ENCODE peak calls at places on chromosomes 13 and 19, in seven cellular contexts. One of them, this sample, is unnamed. For H3K27me3 and H3K4me1, the result is how much of the 10 kb centered on the place peaks cover.

GRCh38 chr13:98979012-98979411 is 1.1 kb upstream of the DOCK9 start:
- DNase-seq in aorta: no peak
- DNase-seq in H1: no peak
- DNase-seq in CD8-positive, alpha-beta T cell: no peak
- DNase-seq in CD4-positive, CD25-positive, alpha-beta regulatory T cell: no peak
- DNase-seq in endodermal cell: no peak
- DNase-seq in ascending aorta: no peak
- DNase-seq in this sample: no peak

GRCh38 chr13:99075268-99076191 is 97.7 kb upstream of the DOCK9 start:
- DNase-seq in aorta: no peak
- DNase-seq in H1: no peak
- DNase-seq in CD8-positive, alpha-beta T cell: no peak
- DNase-seq in CD4-positive, CD25-positive, alpha-beta regulatory T cell: peak
- DNase-seq in endodermal cell: no peak
- DNase-seq in ascending aorta: no peak
- DNase-seq in this sample: no peak

GRCh38 chr19:47430041-47430802 is 10.9 kb upstream of the MEIS3 start:
- DNase-seq in aorta: no peak
- DNase-seq in H1: peak
- DNase-seq in CD8-positive, alpha-beta T cell: no peak
- DNase-seq in CD4-positive, CD25-positive, alpha-beta regulatory T cell: no peak
- DNase-seq in endodermal cell: peak
- DNase-seq in ascending aorta: no peak
- DNase-seq in this sample: peak

GRCh38 chr19:48296963-48297734 is 27.3 kb downstream of the ZNF114 start:
- DNase-seq in aorta: no peak
- DNase-seq in H1: peak
- DNase-seq in CD8-positive, alpha-beta T cell: no peak
- DNase-seq in CD4-positive, CD25-positive, alpha-beta regulatory T cell: no peak
- DNase-seq in endodermal cell: peak
- DNase-seq in ascending aorta: no peak
- DNase-seq in this sample: no peak

GRCh38 chr19:35903550-35904179 is 1.3 kb downstream of the HCST start:
- DNase-seq in aorta: peak
- DNase-seq in H1: peak
- DNase-seq in CD8-positive, alpha-beta T cell: peak
- DNase-seq in CD4-positive, CD25-positive, alpha-beta regulatory T cell: peak
- DNase-seq in endodermal cell: peak
- DNase-seq in ascending aorta: peak
- DNase-seq in this sample: peak

GRCh38 chr13:52454459-52454824 is 836 bp upstream of the CKAP2 start:
- DNase-seq in aorta: no peak
- DNase-seq in H1: no peak
- DNase-seq in CD8-positive, alpha-beta T cell: no peak
- DNase-seq in CD4-positive, CD25-positive, alpha-beta regulatory T cell: no peak
- DNase-seq in endodermal cell: peak
- DNase-seq in ascending aorta: no peak
- DNase-seq in this sample: no peak

GRCh38 chr13:101556676-101557121 is 104.2 kb downstream of the ITGBL1 start:
- DNase-seq in aorta: no peak
- DNase-seq in H1: no peak
- DNase-seq in CD8-positive, alpha-beta T cell: no peak
- DNase-seq in CD4-positive, CD25-positive, alpha-beta regulatory T cell: no peak
- DNase-seq in endodermal cell: no peak
- DNase-seq in ascending aorta: no peak
- DNase-seq in this sample: no peak

GRCh38 chr19:41521860-41522555 is 54.0 kb upstream of the CEACAM21 start:
- DNase-seq in aorta: peak
- DNase-seq in H1: peak
- DNase-seq in CD8-positive, alpha-beta T cell: peak
- DNase-seq in CD4-positive, CD25-positive, alpha-beta regulatory T cell: peak
- DNase-seq in endodermal cell: peak
- DNase-seq in ascending aorta: no peak
- DNase-seq in this sample: peak

GRCh38 chr13:110124201-110124600 is 182.8 kb downstream of the COL4A1 start:
- DNase-seq in aorta: no peak
- DNase-seq in H1: no peak
- DNase-seq in CD8-positive, alpha-beta T cell: no peak
- DNase-seq in CD4-positive, CD25-positive, alpha-beta regulatory T cell: no peak
- DNase-seq in endodermal cell: no peak
- DNase-seq in ascending aorta: no peak
- DNase-seq in this sample: no peak

GRCh38 chr13:110125613-110126272 is 181.2 kb downstream of the COL4A1 start:
- DNase-seq in aorta: no peak
- DNase-seq in H1: no peak
- DNase-seq in CD8-positive, alpha-beta T cell: no peak
- DNase-seq in CD4-positive, CD25-positive, alpha-beta regulatory T cell: no peak
- DNase-seq in endodermal cell: no peak
- DNase-seq in ascending aorta: no peak
- DNase-seq in this sample: no peak

GRCh38 chr13:110121312-110122083 is 185.5 kb downstream of the COL4A1 start:
- DNase-seq in aorta: no peak
- DNase-seq in H1: peak
- DNase-seq in CD8-positive, alpha-beta T cell: no peak
- DNase-seq in CD4-positive, CD25-positive, alpha-beta regulatory T cell: no peak
- DNase-seq in endodermal cell: peak
- DNase-seq in ascending aorta: no peak
- DNase-seq in this sample: no peak

GRCh38 chr13:110125157-110125556 is 181.8 kb downstream of the COL4A1 start:
- DNase-seq in aorta: no peak
- DNase-seq in H1: no peak
- DNase-seq in CD8-positive, alpha-beta T cell: no peak
- DNase-seq in CD4-positive, CD25-positive, alpha-beta regulatory T cell: no peak
- DNase-seq in endodermal cell: no peak
- DNase-seq in ascending aorta: no peak
- DNase-seq in this sample: no peak

DNA sequence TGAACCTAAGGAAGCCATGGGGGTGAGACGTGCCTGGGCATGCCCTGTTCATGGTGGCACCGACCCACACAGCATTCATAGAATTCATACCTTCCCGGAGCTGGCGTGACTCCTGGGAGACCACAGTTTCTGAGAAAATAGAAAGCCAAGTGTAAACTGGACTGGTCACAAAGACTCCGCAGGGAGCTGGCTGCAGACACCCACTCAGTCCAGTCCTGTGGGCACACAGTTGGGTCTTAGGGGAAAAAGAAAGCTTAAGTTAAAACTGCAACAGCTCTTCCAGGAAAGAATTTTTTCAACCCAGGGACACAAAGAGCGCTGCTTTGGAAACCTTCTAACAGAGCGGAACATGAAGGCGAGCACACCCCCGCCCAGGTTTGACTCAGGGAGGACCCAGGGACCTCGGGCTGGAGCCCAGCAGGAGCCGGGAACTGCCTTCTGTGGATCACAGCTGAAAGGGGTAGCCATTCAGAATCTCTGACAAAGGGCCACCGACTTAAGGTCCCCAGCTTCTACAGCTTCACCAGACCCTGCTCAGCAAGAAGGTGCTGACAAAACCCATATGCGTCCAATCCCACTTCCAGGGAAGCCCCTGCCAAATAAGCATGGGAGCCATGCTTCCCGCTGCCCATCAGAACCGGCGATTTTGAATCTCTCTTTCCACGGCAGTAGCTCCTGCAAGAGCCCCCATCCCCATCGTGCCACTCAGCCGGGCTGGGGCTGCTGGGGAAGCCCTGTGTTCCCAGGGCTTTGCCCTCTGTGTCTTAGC is 183.7 kb downstream of the COL4A1 start:
- DNase-seq in aorta: no peak
- DNase-seq in H1: no peak
- DNase-seq in CD8-positive, alpha-beta T cell: no peak
- DNase-seq in CD4-positive, CD25-positive, alpha-beta regulatory T cell: no peak
- DNase-seq in endodermal cell: peak
- DNase-seq in ascending aorta: no peak
- DNase-seq in this sample: no peak
- H3K27me3 ChIP-seq in aorta: under half
- H3K27me3 ChIP-seq in H1: under half
- H3K27me3 ChIP-seq in CD8-positive, alpha-beta T cell: under half
- H3K27me3 ChIP-seq in CD4-positive, CD25-positive, alpha-beta regulatory T cell: under half
- H3K27me3 ChIP-seq in endodermal cell: under half
- H3K27me3 ChIP-seq in ascending aorta: under half
- H3K27me3 ChIP-seq in this sample: under half

GRCh38 chr19:14768001-14768400 is 10.4 kb downstream of the ADGRE2 start:
- DNase-seq in aorta: peak
- DNase-seq in H1: no peak
- DNase-seq in CD8-positive, alpha-beta T cell: no peak
- DNase-seq in CD4-positive, CD25-positive, alpha-beta regulatory T cell: no peak
- DNase-seq in endodermal cell: no peak
- DNase-seq in ascending aorta: no peak
- DNase-seq in this sample: no peak
- H3K4me1 ChIP-seq in aorta: under half
- H3K4me1 ChIP-seq in H1: under half
- H3K4me1 ChIP-seq in CD8-positive, alpha-beta T cell: under half
- H3K4me1 ChIP-seq in CD4-positive, CD25-positive, alpha-beta regulatory T cell: under half
- H3K4me1 ChIP-seq in endodermal cell: under half
- H3K4me1 ChIP-seq in ascending aorta: under half
- H3K4me1 ChIP-seq in this sample: under half

DNA sequence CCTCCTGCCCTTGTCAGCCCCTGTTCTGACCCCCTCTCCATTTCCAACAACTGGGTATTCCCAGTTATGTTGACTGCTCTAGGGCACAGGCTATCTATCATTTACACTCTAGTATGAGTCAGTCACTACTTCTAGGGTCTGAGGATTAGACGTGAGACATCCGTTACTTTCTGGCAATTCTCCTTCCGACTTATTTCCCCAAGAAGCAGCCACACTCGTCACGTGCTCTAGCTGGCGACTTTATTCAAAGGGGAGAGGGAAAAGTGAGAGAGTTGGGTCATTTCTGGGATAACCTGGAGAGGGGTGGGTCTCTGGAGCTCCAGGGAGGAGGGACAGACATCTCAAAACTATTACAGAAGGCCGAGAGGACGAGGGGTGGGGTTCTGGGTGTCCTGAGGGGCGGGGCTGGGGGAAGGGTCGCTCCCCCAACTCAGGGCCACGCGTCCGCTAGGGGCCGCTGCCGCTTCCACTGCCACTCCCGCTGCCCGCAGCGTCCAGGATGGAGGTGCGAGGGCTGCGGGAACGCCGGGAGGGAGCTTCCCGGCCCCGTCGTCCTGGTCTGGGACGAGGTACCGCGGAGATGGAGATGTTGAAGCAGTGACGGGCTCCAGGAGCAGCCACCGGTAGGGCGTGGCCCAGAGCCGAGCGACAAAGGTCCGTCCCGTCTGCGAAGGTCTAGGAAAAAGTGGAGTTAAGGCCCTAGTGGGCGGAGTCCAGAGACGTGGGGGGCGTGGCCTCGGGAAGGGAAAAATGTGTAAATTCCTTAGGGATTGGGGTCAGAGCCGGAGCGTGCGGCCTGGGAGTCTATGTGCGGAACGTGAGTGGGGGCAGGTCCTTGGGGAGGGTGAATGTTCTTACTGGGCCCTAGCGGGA is 8.9 kb downstream of the RTBDN start:
- DNase-seq in aorta: no peak
- DNase-seq in H1: peak
- DNase-seq in CD8-positive, alpha-beta T cell: no peak
- DNase-seq in CD4-positive, CD25-positive, alpha-beta regulatory T cell: no peak
- DNase-seq in endodermal cell: peak
- DNase-seq in ascending aorta: no peak
- DNase-seq in this sample: no peak
- H3K27me3 ChIP-seq in aorta: under half
- H3K27me3 ChIP-seq in H1: under half
- H3K27me3 ChIP-seq in CD8-positive, alpha-beta T cell: under half
- H3K27me3 ChIP-seq in CD4-positive, CD25-positive, alpha-beta regulatory T cell: under half
- H3K27me3 ChIP-seq in endodermal cell: under half
- H3K27me3 ChIP-seq in ascending aorta: under half
- H3K27me3 ChIP-seq in this sample: half or more

GRCh38 chr19:16496613-16496983 is 404 bp downstream of the C19orf44 start:
- DNase-seq in aorta: peak
- DNase-seq in H1: peak
- DNase-seq in CD8-positive, alpha-beta T cell: no peak
- DNase-seq in CD4-positive, CD25-positive, alpha-beta regulatory T cell: no peak
- DNase-seq in endodermal cell: no peak
- DNase-seq in ascending aorta: no peak
- DNase-seq in this sample: peak
- H3K4me1 ChIP-seq in aorta: under half
- H3K4me1 ChIP-seq in H1: under half
- H3K4me1 ChIP-seq in CD8-positive, alpha-beta T cell: under half
- H3K4me1 ChIP-seq in CD4-positive, CD25-positive, alpha-beta regulatory T cell: under half
- H3K4me1 ChIP-seq in endodermal cell: under half
- H3K4me1 ChIP-seq in ascending aorta: under half
- H3K4me1 ChIP-seq in this sample: under half

GRCh38 chr13:31944262-31945160 is 87.1 kb upstream of the FRY start:
- DNase-seq in aorta: no peak
- DNase-seq in H1: no peak
- DNase-seq in CD8-positive, alpha-beta T cell: no peak
- DNase-seq in CD4-positive, CD25-positive, alpha-beta regulatory T cell: no peak
- DNase-seq in endodermal cell: no peak
- DNase-seq in ascending aorta: no peak
- DNase-seq in this sample: no peak

GRCh38 chr13:31945202-31945978 is 86.2 kb upstream of the FRY start:
- DNase-seq in aorta: peak
- DNase-seq in H1: no peak
- DNase-seq in CD8-positive, alpha-beta T cell: no peak
- DNase-seq in CD4-positive, CD25-positive, alpha-beta regulatory T cell: no peak
- DNase-seq in endodermal cell: peak
- DNase-seq in ascending aorta: peak
- DNase-seq in this sample: peak

GRCh38 chr13:31947105-31947504 is 84.5 kb upstream of the FRY start:
- DNase-seq in aorta: no peak
- DNase-seq in H1: no peak
- DNase-seq in CD8-positive, alpha-beta T cell: no peak
- DNase-seq in CD4-positive, CD25-positive, alpha-beta regulatory T cell: no peak
- DNase-seq in endodermal cell: no peak
- DNase-seq in ascending aorta: no peak
- DNase-seq in this sample: no peak

GRCh38 chr13:31947506-31947905 is 84.1 kb upstream of the FRY start:
- DNase-seq in aorta: no peak
- DNase-seq in H1: no peak
- DNase-seq in CD8-positive, alpha-beta T cell: no peak
- DNase-seq in CD4-positive, CD25-positive, alpha-beta regulatory T cell: no peak
- DNase-seq in endodermal cell: no peak
- DNase-seq in ascending aorta: no peak
- DNase-seq in this sample: no peak

DNA sequence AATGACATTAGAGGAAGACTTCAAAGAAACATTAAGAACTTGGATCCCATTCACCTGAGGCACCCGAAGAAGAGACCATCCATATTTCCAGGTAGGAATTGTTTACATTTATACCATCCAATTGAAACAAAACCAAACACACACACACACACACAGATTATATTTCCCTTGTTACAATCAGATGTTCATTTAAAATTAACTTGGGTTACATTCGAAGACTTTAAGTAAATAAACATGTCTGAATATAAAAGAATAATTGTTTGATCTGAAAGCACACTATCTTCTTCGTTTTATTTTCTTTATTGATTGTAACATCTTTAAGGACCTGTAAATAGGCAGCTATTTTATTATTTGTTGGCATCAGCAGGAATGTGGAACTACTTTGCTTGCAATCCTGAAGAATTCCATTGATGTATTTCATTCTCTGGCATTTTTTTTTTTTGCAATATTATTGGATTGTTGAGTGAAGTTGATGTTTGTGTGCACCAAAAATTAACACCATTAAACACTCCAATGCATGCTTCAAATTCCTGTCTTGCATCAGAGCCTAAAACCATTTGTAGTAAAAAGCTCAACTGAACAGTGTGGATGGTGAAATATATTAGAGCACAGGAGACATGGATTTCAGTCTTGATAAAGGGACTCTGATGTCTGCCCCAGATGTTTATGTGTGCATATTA is 85.3 kb upstream of the FRY start:
- DNase-seq in aorta: no peak
- DNase-seq in H1: no peak
- DNase-seq in CD8-positive, alpha-beta T cell: no peak
- DNase-seq in CD4-positive, CD25-positive, alpha-beta regulatory T cell: no peak
- DNase-seq in endodermal cell: no peak
- DNase-seq in ascending aorta: no peak
- DNase-seq in this sample: no peak
- H3K27me3 ChIP-seq in aorta: under half
- H3K27me3 ChIP-seq in H1: under half
- H3K27me3 ChIP-seq in CD8-positive, alpha-beta T cell: under half
- H3K27me3 ChIP-seq in CD4-positive, CD25-positive, alpha-beta regulatory T cell: under half
- H3K27me3 ChIP-seq in endodermal cell: under half
- H3K27me3 ChIP-seq in ascending aorta: under half
- H3K27me3 ChIP-seq in this sample: under half

GRCh38 chr19:38869160-38869835 is 8.8 kb downstream of the RINL start:
- DNase-seq in aorta: no peak
- DNase-seq in H1: peak
- DNase-seq in CD8-positive, alpha-beta T cell: no peak
- DNase-seq in CD4-positive, CD25-positive, alpha-beta regulatory T cell: no peak
- DNase-seq in endodermal cell: no peak
- DNase-seq in ascending aorta: no peak
- DNase-seq in this sample: no peak
- H3K4me1 ChIP-seq in aorta: under half
- H3K4me1 ChIP-seq in H1: under half
- H3K4me1 ChIP-seq in CD8-positive, alpha-beta T cell: half or more
- H3K4me1 ChIP-seq in CD4-positive, CD25-positive, alpha-beta regulatory T cell: under half
- H3K4me1 ChIP-seq in endodermal cell: under half
- H3K4me1 ChIP-seq in ascending aorta: under half
- H3K4me1 ChIP-seq in this sample: under half